ENCODE peak calls at places on chromosomes 7 and 10, in five cellular contexts. J, M, S, T and N are unnamed samples.

GRCh38 chr7:22452142-22452763 is 47.7 kb downstream of the STEAP1B start:
- DNase-seq in M (peak; percentile 26), J (peak; percentile 22), S (peak; percentile 75), T (peak; percentile 51), N (no peak)

GRCh38 chr7:37385787-37386186 is 62.9 kb downstream of the ELMO1 start:
- DNase-seq in J (no peak), T (no peak), M (peak; percentile 83), S (no peak), N (peak; percentile 62)

GRCh38 chr7:27048438-27048837 is 47.4 kb downstream of the HOXA1 start:
- DNase-seq in J (no peak), T (no peak), S (no peak), M (no peak), N (no peak)

GRCh38 chr7:69245646-69246045 is 352.6 kb upstream of the AUTS2 start:
- DNase-seq in T (no peak), S (no peak), M (no peak), J (no peak), N (no peak)

GRCh38 chr7:76300210-76300731 is 2.2 kb upstream of the HSPB1 start:
- DNase-seq in T (peak; percentile 16), M (no peak), J (no peak), S (peak; percentile 53), N (no peak)

GRCh38 chr10:20858292-20859124 is 38.6 kb downstream of the NEBL start:
- DNase-seq in T (peak; percentile 49), M (no peak), J (no peak), S (no peak), N (no peak)

GRCh38 chr10:32454148-32454547 is 8.2 kb downstream of the CCDC7 start:
- DNase-seq in S (peak; percentile 9), M (no peak), J (no peak), T (no peak), N (no peak)

GRCh38 chr7:32881074-32881982 is 10.2 kb downstream of the KBTBD2 start:
- DNase-seq in S (no peak), M (no peak), T (peak; percentile 47), J (no peak), N (no peak)

GRCh38 chr7:16123117-16123770 is 298.1 kb downstream of the CRPPA start:
- DNase-seq in M (no peak), J (no peak), T (no peak), S (no peak), N (no peak)

GRCh38 chr10:12902135-12902572 is 99.4 kb downstream of the CCDC3 start:
- DNase-seq in M (peak; percentile 1), T (peak; percentile 66), S (peak; percentile 37), J (peak; percentile 20), N (no peak)

GRCh38 chr10:114893248-114893647 is 44.7 kb upstream of the TRUB1 start:
- DNase-seq in T (no peak), M (no peak), S (no peak), J (no peak), N (no peak)

GRCh38 chr7:2433713-2434550 is 30.5 kb downstream of the CHST12 start:
- DNase-seq in S (no peak), M (no peak), J (no peak), T (no peak), N (no peak)

GRCh38 chr10:52644678-52645434 is 127.7 kb downstream of the MBL2 start:
- DNase-seq in M (peak; percentile 31), T (peak; percentile 79), S (peak; percentile 22), J (no peak), N (no peak)

GRCh38 chr7:100875356-100875751 is 451 bp downstream of the SRRT start:
- DNase-seq in M (peak; percentile 36), T (peak; percentile 29), S (no peak), J (no peak), N (no peak)

GRCh38 chr10:91077549-91078017 is 142.9 kb upstream of the PCGF5 start:
- DNase-seq in T (peak; percentile 81), M (no peak), J (no peak), S (peak; percentile 83), N (no peak)

GRCh38 chr10:15168296-15168780 is at the start of gene NMT2:
- DNase-seq in S (no peak), T (peak; percentile 81), M (no peak), J (peak; percentile 78), N (no peak)

GRCh38 chr7:142813262-142813661 is 41.6 kb upstream of the EPHB6 start:
- DNase-seq in T (peak; percentile 25), M (no peak), S (no peak), J (no peak), N (no peak)

GRCh38 chr7:78473011-78473410 is 674.4 kb downstream of the PHTF2 start:
- DNase-seq in M (no peak), J (no peak), S (no peak), T (no peak), N (no peak)

GRCh38 chr10:113060221-113061053 is 110.4 kb downstream of the TCF7L2 start:
- DNase-seq in S (peak; percentile 44), M (peak; percentile 46), J (no peak), T (peak; percentile 64), N (no peak)

GRCh38 chr7:12004547-12004946 is 172.5 kb upstream of the THSD7A start:
- DNase-seq in M (no peak), T (no peak), J (no peak), S (peak; percentile 8), N (no peak)

GRCh38 chr10:77231375-77231774 is 406.2 kb downstream of the KCNMA1 start:
- DNase-seq in J (no peak), T (no peak), M (no peak), S (no peak), N (no peak)

GRCh38 chr10:63976538-63976937 is 455.3 kb downstream of the REEP3 start:
- DNase-seq in J (no peak), S (peak; percentile 33), M (peak; percentile 54), T (peak; percentile 39), N (no peak)

GRCh38 chr7:23471090-23471859 is 984 bp upstream of the IGF2BP3 start:
- DNase-seq in T (peak; percentile 72), J (peak; percentile 30), S (peak; percentile 21), M (peak; percentile 92), N (no peak)

GRCh38 chr10:31778627-31779026 is 150.0 kb downstream of the ARHGAP12 start:
- DNase-seq in J (no peak), T (no peak), S (no peak), M (no peak), N (no peak)

GRCh38 chr10:79203833-79204232 is 135.1 kb downstream of the ZMIZ1 start:
- DNase-seq in M (no peak), T (no peak), J (no peak), S (no peak), N (no peak)

GRCh38 chr7:87021285-87021684 is 38.2 kb downstream of the ELAPOR2 start:
- DNase-seq in S (no peak), J (no peak), T (peak; percentile 7), M (no peak), N (no peak)

GRCh38 chr10:92822060-92822634 is 26.2 kb upstream of the EXOC6 start:
- DNase-seq in T (peak; percentile 97), M (peak; percentile 15), J (no peak), S (no peak), N (no peak)

GRCh38 chr10:44278669-44279337 is 106.1 kb downstream of the CXCL12 start:
- DNase-seq in T (no peak), J (no peak), S (no peak), M (no peak), N (no peak)

GRCh38 chr7:101172005-101172853 is 6.9 kb upstream of the VGF start:
- DNase-seq in M (no peak), S (no peak), T (no peak), J (no peak), N (no peak)

GRCh38 chr7:20141666-20142065 is 75.5 kb downstream of the MACC1 start:
- DNase-seq in S (no peak), M (no peak), T (no peak), J (no peak), N (no peak)

GRCh38 chr10:119028900-119029612 is 458 bp upstream of the NANOS1 start:
- DNase-seq in S (peak; percentile 89), M (peak; percentile 81), J (peak; percentile 69), T (peak; percentile 87), N (no peak)
- TF ChIP-seq CTCF in S (no peak), M (no peak), J (peak; percentile 9), T (peak; percentile 38), N (no peak)

GRCh38 chr10:5344746-5345145 is 20.0 kb upstream of the UCN3 start:
- DNase-seq in M (no peak), J (no peak), S (no peak), T (no peak), N (no peak)
- TF ChIP-seq CTCF in M (no peak), J (no peak), S (no peak), T (no peak), N (no peak)

GRCh38 chr7:823639-824038 is 8.6 kb upstream of the SUN1 start:
- DNase-seq in J (no peak), T (peak; percentile 21), S (no peak), M (no peak), N (no peak)
- TF ChIP-seq CTCF in J (no peak), T (no peak), S (no peak), M (no peak), N (no peak)

GRCh38 chr10:71831646-71832552 is 19.2 kb downstream of the PSAP start:
- DNase-seq in J (no peak), S (peak; percentile 42), T (no peak), M (no peak), N (no peak)
- TF ChIP-seq CTCF in J (no peak), S (no peak), T (no peak), M (no peak), N (no peak)

DNA sequence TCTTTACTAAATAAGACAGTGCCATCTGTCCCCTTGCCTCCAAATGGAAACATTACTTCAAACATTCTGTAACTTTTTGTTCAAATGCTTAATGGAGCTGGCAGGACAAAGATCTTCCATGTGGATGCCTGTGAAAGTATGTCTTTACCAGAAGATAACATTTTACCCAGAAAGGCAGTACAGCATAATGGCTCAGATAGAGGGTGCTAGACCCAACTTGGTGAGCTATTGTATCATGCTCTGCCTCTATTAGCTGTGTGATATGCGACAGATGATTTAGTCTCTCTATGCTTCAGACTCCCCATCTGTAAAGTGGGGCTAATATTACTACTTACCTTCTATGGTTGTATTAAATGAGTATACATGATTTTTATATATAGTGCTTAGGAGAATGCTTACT is 8.8 kb upstream of the SMKR1 start:
- DNase-seq in S (no peak), T (no peak), M (no peak), J (no peak), N (no peak)
- TF ChIP-seq CTCF in S (no peak), T (no peak), M (no peak), J (peak; percentile 14), N (no peak)

DNA sequence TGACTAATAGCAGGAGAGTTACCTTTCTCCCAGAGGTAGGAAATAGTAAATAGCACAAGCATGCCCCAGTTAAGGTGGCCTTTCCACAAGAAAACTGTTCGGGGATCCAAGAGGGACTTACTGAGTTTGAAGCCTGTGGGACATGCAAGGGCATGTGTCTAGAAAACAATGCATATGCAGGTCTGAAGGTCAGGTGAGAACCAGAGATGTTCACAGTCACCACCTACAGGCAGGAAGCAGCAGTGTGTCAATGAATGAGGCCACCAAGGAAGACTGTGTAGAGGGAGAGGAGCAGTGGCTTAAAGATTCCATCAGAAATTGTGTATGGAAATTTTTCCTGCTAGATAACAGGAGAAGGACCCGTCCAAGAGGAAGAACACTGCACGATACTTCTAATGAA is 66.0 kb downstream of the CALD1 start:
- DNase-seq in J (no peak), S (no peak), M (no peak), T (no peak), N (no peak)
- TF ChIP-seq CTCF in J (no peak), S (peak; percentile 12), M (no peak), T (peak; percentile 18), N (no peak)